ENCODE peak calls at places on chromosomes 16 and 17, in six cellular contexts. One of them, this sample, is unnamed.

GRCh38 chr16:49527621-49528020 is 154.0 kb downstream of the C16orf78 start:
- DNase-seq in HT1080: no peak
- DNase-seq in AML-193: no peak
- DNase-seq in activated CD4-positive, alpha-beta T cell treated with anti-CD3 and anti-CD28 coated beads, Interleukin-2, amount 50 U/mL, for 24 hours: no peak
- DNase-seq in thoracic aorta: no peak
- DNase-seq in left ventricle myocardium inferior: no peak
- DNase-seq in this sample: peak

GRCh38 chr17:35373984-35374765 is 754 bp upstream of the SLFN11 start:
- DNase-seq in HT1080: peak
- DNase-seq in AML-193: peak
- DNase-seq in activated CD4-positive, alpha-beta T cell treated with anti-CD3 and anti-CD28 coated beads, Interleukin-2, amount 50 U/mL, for 24 hours: peak
- DNase-seq in thoracic aorta: no peak
- DNase-seq in left ventricle myocardium inferior: peak
- DNase-seq in this sample: peak

GRCh38 chr17:18028684-18029540 is 10.1 kb downstream of the ATPAF2 start:
- DNase-seq in HT1080: no peak
- DNase-seq in AML-193: no peak
- DNase-seq in activated CD4-positive, alpha-beta T cell treated with anti-CD3 and anti-CD28 coated beads, Interleukin-2, amount 50 U/mL, for 24 hours: no peak
- DNase-seq in thoracic aorta: no peak
- DNase-seq in left ventricle myocardium inferior: no peak
- DNase-seq in this sample: no peak

GRCh38 chr17:51703364-51704341 is 443.3 kb downstream of the UTP18 start:
- DNase-seq in HT1080: peak
- DNase-seq in AML-193: no peak
- DNase-seq in activated CD4-positive, alpha-beta T cell treated with anti-CD3 and anti-CD28 coated beads, Interleukin-2, amount 50 U/mL, for 24 hours: no peak
- DNase-seq in thoracic aorta: peak
- DNase-seq in left ventricle myocardium inferior: peak
- DNase-seq in this sample: peak

GRCh38 chr16:84179612-84180320 is 7.1 kb downstream of the TAF1C start:
- DNase-seq in HT1080: no peak
- DNase-seq in AML-193: no peak
- DNase-seq in activated CD4-positive, alpha-beta T cell treated with anti-CD3 and anti-CD28 coated beads, Interleukin-2, amount 50 U/mL, for 24 hours: no peak
- DNase-seq in thoracic aorta: no peak
- DNase-seq in left ventricle myocardium inferior: no peak
- DNase-seq in this sample: no peak

GRCh38 chr17:1413281-1413791 is 13.3 kb upstream of the YWHAE start:
- DNase-seq in HT1080: peak
- DNase-seq in AML-193: no peak
- DNase-seq in activated CD4-positive, alpha-beta T cell treated with anti-CD3 and anti-CD28 coated beads, Interleukin-2, amount 50 U/mL, for 24 hours: no peak
- DNase-seq in thoracic aorta: peak
- DNase-seq in left ventricle myocardium inferior: peak
- DNase-seq in this sample: peak

GRCh38 chr17:14670861-14671260 is 370.0 kb downstream of the HS3ST3B1 start:
- DNase-seq in HT1080: no peak
- DNase-seq in AML-193: no peak
- DNase-seq in activated CD4-positive, alpha-beta T cell treated with anti-CD3 and anti-CD28 coated beads, Interleukin-2, amount 50 U/mL, for 24 hours: no peak
- DNase-seq in thoracic aorta: no peak
- DNase-seq in left ventricle myocardium inferior: no peak
- DNase-seq in this sample: no peak

GRCh38 chr17:9897569-9897968 is 7.5 kb downstream of the RCVRN start:
- DNase-seq in HT1080: no peak
- DNase-seq in AML-193: no peak
- DNase-seq in activated CD4-positive, alpha-beta T cell treated with anti-CD3 and anti-CD28 coated beads, Interleukin-2, amount 50 U/mL, for 24 hours: no peak
- DNase-seq in thoracic aorta: no peak
- DNase-seq in left ventricle myocardium inferior: no peak
- DNase-seq in this sample: no peak

GRCh38 chr17:5078106-5079028 is at the start of gene ZFP3:
- DNase-seq in HT1080: no peak
- DNase-seq in AML-193: no peak
- DNase-seq in activated CD4-positive, alpha-beta T cell treated with anti-CD3 and anti-CD28 coated beads, Interleukin-2, amount 50 U/mL, for 24 hours: peak
- DNase-seq in thoracic aorta: no peak
- DNase-seq in left ventricle myocardium inferior: peak
- DNase-seq in this sample: peak

GRCh38 chr17:48048321-48049140 is at the start of gene NFE2L1:
- DNase-seq in HT1080: peak
- DNase-seq in AML-193: peak
- DNase-seq in activated CD4-positive, alpha-beta T cell treated with anti-CD3 and anti-CD28 coated beads, Interleukin-2, amount 50 U/mL, for 24 hours: no peak
- DNase-seq in thoracic aorta: peak
- DNase-seq in left ventricle myocardium inferior: peak
- DNase-seq in this sample: peak

GRCh38 chr17:66426397-66427033 is 124.1 kb downstream of the PRKCA start:
- DNase-seq in HT1080: peak
- DNase-seq in AML-193: peak
- DNase-seq in activated CD4-positive, alpha-beta T cell treated with anti-CD3 and anti-CD28 coated beads, Interleukin-2, amount 50 U/mL, for 24 hours: no peak
- DNase-seq in thoracic aorta: no peak
- DNase-seq in left ventricle myocardium inferior: no peak
- DNase-seq in this sample: peak

GRCh38 chr16:31177136-31177535 is 2.8 kb upstream of the FUS start:
- DNase-seq in HT1080: peak
- DNase-seq in AML-193: peak
- DNase-seq in activated CD4-positive, alpha-beta T cell treated with anti-CD3 and anti-CD28 coated beads, Interleukin-2, amount 50 U/mL, for 24 hours: no peak
- DNase-seq in thoracic aorta: no peak
- DNase-seq in left ventricle myocardium inferior: no peak
- DNase-seq in this sample: peak

GRCh38 chr16:24009060-24009459 is 173.3 kb downstream of the PRKCB start:
- DNase-seq in HT1080: no peak
- DNase-seq in AML-193: no peak
- DNase-seq in activated CD4-positive, alpha-beta T cell treated with anti-CD3 and anti-CD28 coated beads, Interleukin-2, amount 50 U/mL, for 24 hours: no peak
- DNase-seq in thoracic aorta: no peak
- DNase-seq in left ventricle myocardium inferior: no peak
- DNase-seq in this sample: no peak